ENCODE peak calls at places on chromosomes 13 and 19, in seven cellular contexts. U is SK-N-SH, K is hepatocyte, O is Karpas-422, L is HCT116, M is OCI-LY7, E is PC-3. I is an unnamed sample.

GRCh38 chr13:53637971-53638547 is 609.4 kb downstream of the OLFM4 start:
- DNase-seq in K (no peak), M (no peak), O (no peak), L (no peak), U (no peak), E (no peak), I (no peak)

GRCh38 chr19:15419413-15420025 is 731 bp upstream of the AKAP8L start:
- DNase-seq in U (no peak), O (peak; percentile 51), E (peak; percentile 43), K (no peak), L (no peak), M (no peak), I (no peak)

GRCh38 chr19:44202470-44202869 is 9.9 kb upstream of the ZNF227 start:
- DNase-seq in K (no peak), E (no peak), U (no peak), O (no peak), M (no peak), L (no peak), I (no peak)

GRCh38 chr13:35489050-35489449 is 12.6 kb upstream of the MAB21L1 start:
- DNase-seq in U (no peak), O (no peak), K (no peak), M (no peak), L (no peak), E (no peak), I (no peak)

GRCh38 chr13:84834201-84834600 is 951.9 kb upstream of the SLITRK1 start:
- DNase-seq in O (no peak), E (no peak), U (no peak), L (no peak), K (no peak), M (no peak), I (no peak)

GRCh38 chr13:22173605-22174004 is 502.7 kb downstream of the FGF9 start:
- DNase-seq in M (no peak), L (peak; percentile 16), E (peak; percentile 24), K (no peak), O (no peak), U (no peak), I (no peak)

GRCh38 chr13:91078093-91078679 is 269.3 kb upstream of the MIR17HG start:
- DNase-seq in O (peak; percentile 59), E (peak; percentile 21), K (peak; percentile 20), L (no peak), U (peak; percentile 27), M (peak; percentile 53), I (peak; percentile 45)

GRCh38 chr13:43363156-43363918 is 340.0 kb downstream of the DNAJC15 start:
- DNase-seq in U (no peak), L (no peak), O (no peak), E (no peak), K (no peak), M (no peak), I (no peak)

GRCh38 chr19:15331419-15332310 is 674 bp downstream of the BRD4 start:
- DNase-seq in L (no peak), U (peak; percentile 88), E (peak; percentile 43), K (peak; percentile 84), M (peak; percentile 71), O (peak; percentile 83), I (peak; percentile 55)

GRCh38 chr19:32415246-32415645 is 9.7 kb downstream of the DPY19L3 start:
- DNase-seq in O (no peak), M (no peak), K (no peak), L (no peak), U (no peak), E (no peak), I (no peak)

GRCh38 chr19:1805401-1806183 is 6.5 kb downstream of the ATP8B3 start:
- DNase-seq in L (no peak), K (no peak), U (no peak), O (no peak), M (no peak), E (no peak), I (no peak)

GRCh38 chr13:61414686-61415664 is 674 bp downstream of the PCDH20 start:
- DNase-seq in M (no peak), K (peak; percentile 76), O (no peak), L (no peak), E (peak; percentile 73), U (peak; percentile 80), I (peak; percentile 93)

GRCh38 chr13:89514534-89515312 is 1832.8 kb upstream of the MIR17HG start:
- DNase-seq in U (no peak), L (no peak), E (peak; percentile 82), M (no peak), K (peak; percentile 4), O (no peak), I (peak; percentile 76)

GRCh38 chr19:49923055-49924003 is 5.7 kb upstream of the ATF5 start:
- DNase-seq in K (no peak), U (no peak), O (no peak), L (no peak), M (peak; percentile 69), E (no peak), I (no peak)

GRCh38 chr19:13935765-13936486 is 2.3 kb downstream of the PODNL1 start:
- DNase-seq in E (no peak), U (peak; percentile 73), M (no peak), K (peak; percentile 12), O (no peak), L (no peak), I (peak; percentile 81)

GRCh38 chr13:99617474-99618255 is 116.4 kb downstream of the TM9SF2 start:
- DNase-seq in O (peak; percentile 85), L (peak; percentile 18), K (peak; percentile 86), M (peak; percentile 17), E (peak; percentile 46), U (peak; percentile 35), I (peak; percentile 89)

GRCh38 chr19:2089001-2089711 is 7.0 kb downstream of the MOB3A start:
- DNase-seq in U (peak; percentile 67), O (peak; percentile 80), M (peak; percentile 65), L (no peak), E (peak; percentile 58), K (no peak), I (no peak)

GRCh38 chr13:24684600-24684998 is 4.4 kb downstream of the ATP12A start:
- DNase-seq in O (no peak), K (no peak), E (no peak), M (no peak), U (no peak), L (no peak), I (no peak)

GRCh38 chr19:54463531-54464043 is at the start of gene LENG9:
- DNase-seq in O (no peak), M (peak; percentile 99), L (peak; percentile 99), U (peak; percentile 88), K (peak; percentile 100), E (peak; percentile 99), I (peak; percentile 100)

GRCh38 chr19:29836409-29836825 is 24.6 kb downstream of the CCNE1 start:
- DNase-seq in U (no peak), L (no peak), E (no peak), K (no peak), O (no peak), M (no peak), I (no peak)

GRCh38 chr19:41226053-41226873 is 7.2 kb downstream of the AXL start:
- DNase-seq in U (peak; percentile 56), K (peak; percentile 88), E (peak; percentile 89), L (peak; percentile 72), O (no peak), M (no peak), I (peak; percentile 81)

GRCh38 chr19:42596391-42597071 is 1.8 kb upstream of the CEACAM8 start:
- DNase-seq in L (no peak), U (peak; percentile 70), M (peak; percentile 30), O (peak; percentile 62), E (peak; percentile 24), K (peak; percentile 41), I (peak; percentile 60)

GRCh38 chr19:13506550-13506878 is 235 bp upstream of the CACNA1A start:
- DNase-seq in L (no peak), E (no peak), K (no peak), U (no peak), M (no peak), O (no peak), I (peak; percentile 58)

GRCh38 chr19:18940791-18941627 is at the start of gene HOMER3:
- DNase-seq in M (peak; percentile 80), K (peak; percentile 93), E (peak; percentile 72), O (peak; percentile 88), U (peak; percentile 99), L (no peak), I (peak; percentile 80)

GRCh38 chr13:94309997-94310842 is 169.3 kb downstream of the DCT start:
- DNase-seq in K (no peak), O (no peak), M (no peak), E (peak; percentile 79), L (no peak), U (no peak), I (no peak)

GRCh38 chr13:33756929-33757328 is 61.0 kb upstream of the RFC3 start:
- DNase-seq in K (no peak), E (no peak), M (no peak), U (no peak), O (peak; percentile 75), L (no peak), I (no peak)
- H3K9me2 ChIP-seq in K (no peaks in the 10 kb centered on the region), E (peaks cover 3% of the 10 kb centered on the region), M (no peaks in the 10 kb centered on the region), U (no peaks in the 10 kb centered on the region), O (no peaks in the 10 kb centered on the region), L (no peaks in the 10 kb centered on the region), I (no peaks in the 10 kb centered on the region)

GRCh38 chr19:46283771-46284170 is 13.1 kb upstream of the HIF3A start:
- DNase-seq in O (no peak), M (no peak), U (no peak), E (no peak), K (no peak), L (no peak), I (no peak)
- H3K9me2 ChIP-seq in O (no peaks in the 10 kb centered on the region), M (no peaks in the 10 kb centered on the region), U (no peaks in the 10 kb centered on the region), E (no peaks in the 10 kb centered on the region), K (no peaks in the 10 kb centered on the region), L (no peaks in the 10 kb centered on the region), I (no peaks in the 10 kb centered on the region)

DNA sequence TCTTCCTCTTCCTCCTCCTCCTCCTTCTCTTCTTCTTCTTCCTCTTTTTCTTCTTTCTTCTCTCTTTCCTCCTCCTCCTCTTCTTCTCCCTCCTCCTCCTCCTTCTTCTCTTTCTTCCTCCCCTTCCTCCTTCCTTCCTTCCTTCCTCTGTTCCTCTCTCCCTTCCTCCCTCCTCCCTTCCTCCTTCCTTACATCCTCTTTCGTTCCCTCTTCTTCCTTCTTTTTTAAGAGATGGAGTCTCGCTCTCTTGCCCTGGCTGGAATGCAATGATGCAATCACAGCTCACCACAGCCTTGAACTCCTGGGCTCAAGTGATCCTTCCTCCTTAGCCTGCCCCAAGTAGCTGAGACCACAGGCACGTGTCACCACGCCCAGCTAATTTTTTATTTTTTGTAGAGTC is 13.2 kb downstream of the EHD2 start:
- DNase-seq in E (no peak), O (no peak), K (no peak), U (no peak), M (no peak), L (no peak), I (no peak)
- H3K9me2 ChIP-seq in E (no peaks in the 10 kb centered on the region), O (no peaks in the 10 kb centered on the region), K (no peaks in the 10 kb centered on the region), U (no peaks in the 10 kb centered on the region), M (no peaks in the 10 kb centered on the region), L (no peaks in the 10 kb centered on the region), I (peaks cover 2% of the 10 kb centered on the region)

GRCh38 chr19:35713904-35714440 is 3.8 kb upstream of the KMT2B start:
- DNase-seq in K (no peak), O (no peak), L (no peak), M (no peak), E (no peak), U (no peak), I (no peak)

GRCh38 chr19:35715355-35715809 is 2.4 kb upstream of the KMT2B start:
- DNase-seq in E (no peak), M (no peak), O (no peak), L (no peak), K (no peak), U (no peak), I (no peak)

GRCh38 chr19:35712910-35713845 is 4.6 kb upstream of the KMT2B start:
- DNase-seq in E (no peak), K (peak; percentile 2), M (no peak), U (no peak), L (no peak), O (peak; percentile 55), I (peak; percentile 32)

GRCh38 chr19:35715981-35716734 is 1.6 kb upstream of the KMT2B start:
- DNase-seq in O (peak; percentile 54), E (peak; percentile 33), L (no peak), M (no peak), U (peak; percentile 81), K (peak; percentile 80), I (peak; percentile 41)

GRCh38 chr19:35714601-35715354 is 3.0 kb upstream of the KMT2B start:
- DNase-seq in U (no peak), K (no peak), M (peak; percentile 51), L (no peak), O (no peak), E (no peak), I (peak; percentile 68)
- H3K9me2 ChIP-seq in U (no peaks in the 10 kb centered on the region), K (no peaks in the 10 kb centered on the region), M (no peaks in the 10 kb centered on the region), L (no peaks in the 10 kb centered on the region), O (no peaks in the 10 kb centered on the region), E (no peaks in the 10 kb centered on the region), I (no peaks in the 10 kb centered on the region)

I was measured in GM23338.